ENCODE peak calls at places on chromosomes 6 and 20, in six cellular contexts. One of them, this sample, is unnamed.

GRCh38 chr20:58891076-58891685 is 38.7 kb downstream of the GNAS start:
- DNase-seq in NCI-H2029 treated with DMSO at 0.1 percent for 48 hours: no peak
- DNase-seq in uterus: peak
- DNase-seq in SK-N-SH: peak
- DNase-seq in stimulated activated CD8-positive, alpha-beta memory T cell treated with anti-CD3 and anti-CD28 coated beads, Interleukin-12 subunit alpha, Interleukin-12 subunit beta, amount 100 ng/mL, for 4 hours: peak
- DNase-seq in MM.1S: peak
- DNase-seq in this sample: peak

GRCh38 chr20:6169251-6169650 is 46.4 kb upstream of the FERMT1 start:
- DNase-seq in NCI-H2029 treated with DMSO at 0.1 percent for 48 hours: no peak
- DNase-seq in uterus: no peak
- DNase-seq in SK-N-SH: no peak
- DNase-seq in stimulated activated CD8-positive, alpha-beta memory T cell treated with anti-CD3 and anti-CD28 coated beads, Interleukin-12 subunit alpha, Interleukin-12 subunit beta, amount 100 ng/mL, for 4 hours: no peak
- DNase-seq in MM.1S: peak
- DNase-seq in this sample: no peak

GRCh38 chr6:31139599-31139998 is 733 bp upstream of the PSORS1C2 start:
- DNase-seq in NCI-H2029 treated with DMSO at 0.1 percent for 48 hours: no peak
- DNase-seq in uterus: no peak
- DNase-seq in SK-N-SH: no peak
- DNase-seq in stimulated activated CD8-positive, alpha-beta memory T cell treated with anti-CD3 and anti-CD28 coated beads, Interleukin-12 subunit alpha, Interleukin-12 subunit beta, amount 100 ng/mL, for 4 hours: no peak
- DNase-seq in MM.1S: no peak
- DNase-seq in this sample: no peak

GRCh38 chr6:22436134-22436533 is 133.2 kb upstream of the HDGFL1 start:
- DNase-seq in NCI-H2029 treated with DMSO at 0.1 percent for 48 hours: no peak
- DNase-seq in uterus: no peak
- DNase-seq in SK-N-SH: no peak
- DNase-seq in stimulated activated CD8-positive, alpha-beta memory T cell treated with anti-CD3 and anti-CD28 coated beads, Interleukin-12 subunit alpha, Interleukin-12 subunit beta, amount 100 ng/mL, for 4 hours: no peak
- DNase-seq in MM.1S: no peak
- DNase-seq in this sample: no peak

GRCh38 chr20:63738687-63739128 is 868 bp upstream of the SLC2A4RG start:
- DNase-seq in NCI-H2029 treated with DMSO at 0.1 percent for 48 hours: no peak
- DNase-seq in uterus: peak
- DNase-seq in SK-N-SH: peak
- DNase-seq in stimulated activated CD8-positive, alpha-beta memory T cell treated with anti-CD3 and anti-CD28 coated beads, Interleukin-12 subunit alpha, Interleukin-12 subunit beta, amount 100 ng/mL, for 4 hours: no peak
- DNase-seq in MM.1S: peak
- DNase-seq in this sample: no peak

GRCh38 chr6:33926451-33926850 is 122.6 kb upstream of the MLN start:
- DNase-seq in NCI-H2029 treated with DMSO at 0.1 percent for 48 hours: no peak
- DNase-seq in uterus: no peak
- DNase-seq in SK-N-SH: peak
- DNase-seq in stimulated activated CD8-positive, alpha-beta memory T cell treated with anti-CD3 and anti-CD28 coated beads, Interleukin-12 subunit alpha, Interleukin-12 subunit beta, amount 100 ng/mL, for 4 hours: no peak
- DNase-seq in MM.1S: peak
- DNase-seq in this sample: no peak

GRCh38 chr20:17480696-17481095 is 50.5 kb downstream of the BFSP1 start:
- DNase-seq in NCI-H2029 treated with DMSO at 0.1 percent for 48 hours: no peak
- DNase-seq in uterus: no peak
- DNase-seq in SK-N-SH: no peak
- DNase-seq in stimulated activated CD8-positive, alpha-beta memory T cell treated with anti-CD3 and anti-CD28 coated beads, Interleukin-12 subunit alpha, Interleukin-12 subunit beta, amount 100 ng/mL, for 4 hours: no peak
- DNase-seq in MM.1S: no peak
- DNase-seq in this sample: no peak

GRCh38 chr6:121873595-121873994 is 438.1 kb downstream of the GJA1 start:
- DNase-seq in NCI-H2029 treated with DMSO at 0.1 percent for 48 hours: no peak
- DNase-seq in uterus: no peak
- DNase-seq in SK-N-SH: no peak
- DNase-seq in stimulated activated CD8-positive, alpha-beta memory T cell treated with anti-CD3 and anti-CD28 coated beads, Interleukin-12 subunit alpha, Interleukin-12 subunit beta, amount 100 ng/mL, for 4 hours: no peak
- DNase-seq in MM.1S: no peak
- DNase-seq in this sample: no peak

GRCh38 chr20:34708621-34709043 is 4.5 kb downstream of the TP53INP2 start:
- DNase-seq in NCI-H2029 treated with DMSO at 0.1 percent for 48 hours: no peak
- DNase-seq in uterus: peak
- DNase-seq in SK-N-SH: peak
- DNase-seq in stimulated activated CD8-positive, alpha-beta memory T cell treated with anti-CD3 and anti-CD28 coated beads, Interleukin-12 subunit alpha, Interleukin-12 subunit beta, amount 100 ng/mL, for 4 hours: peak
- DNase-seq in MM.1S: peak
- DNase-seq in this sample: peak

GRCh38 chr6:132298344-132298949 is 102.8 kb downstream of the MOXD1 start:
- DNase-seq in NCI-H2029 treated with DMSO at 0.1 percent for 48 hours: no peak
- DNase-seq in uterus: no peak
- DNase-seq in SK-N-SH: peak
- DNase-seq in stimulated activated CD8-positive, alpha-beta memory T cell treated with anti-CD3 and anti-CD28 coated beads, Interleukin-12 subunit alpha, Interleukin-12 subunit beta, amount 100 ng/mL, for 4 hours: no peak
- DNase-seq in MM.1S: peak
- DNase-seq in this sample: peak

GRCh38 chr20:37095108-37095608 is 639 bp downstream of the RBL1 start:
- DNase-seq in NCI-H2029 treated with DMSO at 0.1 percent for 48 hours: no peak
- DNase-seq in uterus: no peak
- DNase-seq in SK-N-SH: peak
- DNase-seq in stimulated activated CD8-positive, alpha-beta memory T cell treated with anti-CD3 and anti-CD28 coated beads, Interleukin-12 subunit alpha, Interleukin-12 subunit beta, amount 100 ng/mL, for 4 hours: peak
- DNase-seq in MM.1S: peak
- DNase-seq in this sample: peak

GRCh38 chr6:155196891-155197290 is 66.9 kb upstream of the CLDN20 start:
- DNase-seq in NCI-H2029 treated with DMSO at 0.1 percent for 48 hours: no peak
- DNase-seq in uterus: no peak
- DNase-seq in SK-N-SH: no peak
- DNase-seq in stimulated activated CD8-positive, alpha-beta memory T cell treated with anti-CD3 and anti-CD28 coated beads, Interleukin-12 subunit alpha, Interleukin-12 subunit beta, amount 100 ng/mL, for 4 hours: no peak
- DNase-seq in MM.1S: no peak
- DNase-seq in this sample: no peak

GRCh38 chr6:11197175-11197535 is 35.3 kb downstream of the NEDD9 start:
- DNase-seq in NCI-H2029 treated with DMSO at 0.1 percent for 48 hours: no peak
- DNase-seq in uterus: no peak
- DNase-seq in SK-N-SH: no peak
- DNase-seq in stimulated activated CD8-positive, alpha-beta memory T cell treated with anti-CD3 and anti-CD28 coated beads, Interleukin-12 subunit alpha, Interleukin-12 subunit beta, amount 100 ng/mL, for 4 hours: no peak
- DNase-seq in MM.1S: no peak
- DNase-seq in this sample: no peak

GRCh38 chr6:164379786-164380185 is 929.6 kb downstream of the C6orf118 start:
- DNase-seq in NCI-H2029 treated with DMSO at 0.1 percent for 48 hours: no peak
- DNase-seq in uterus: no peak
- DNase-seq in SK-N-SH: no peak
- DNase-seq in stimulated activated CD8-positive, alpha-beta memory T cell treated with anti-CD3 and anti-CD28 coated beads, Interleukin-12 subunit alpha, Interleukin-12 subunit beta, amount 100 ng/mL, for 4 hours: no peak
- DNase-seq in MM.1S: no peak
- DNase-seq in this sample: no peak

GRCh38 chr6:81562169-81562568 is 190.3 kb downstream of the TENT5A start:
- DNase-seq in NCI-H2029 treated with DMSO at 0.1 percent for 48 hours: peak
- DNase-seq in uterus: no peak
- DNase-seq in SK-N-SH: no peak
- DNase-seq in stimulated activated CD8-positive, alpha-beta memory T cell treated with anti-CD3 and anti-CD28 coated beads, Interleukin-12 subunit alpha, Interleukin-12 subunit beta, amount 100 ng/mL, for 4 hours: no peak
- DNase-seq in MM.1S: no peak
- DNase-seq in this sample: peak

GRCh38 chr20:22403860-22404608 is 180.3 kb downstream of the FOXA2 start:
- DNase-seq in NCI-H2029 treated with DMSO at 0.1 percent for 48 hours: peak
- DNase-seq in uterus: no peak
- DNase-seq in SK-N-SH: no peak
- DNase-seq in stimulated activated CD8-positive, alpha-beta memory T cell treated with anti-CD3 and anti-CD28 coated beads, Interleukin-12 subunit alpha, Interleukin-12 subunit beta, amount 100 ng/mL, for 4 hours: no peak
- DNase-seq in MM.1S: peak
- DNase-seq in this sample: peak

GRCh38 chr6:43878823-43879495 is 108.9 kb downstream of the VEGFA start:
- DNase-seq in NCI-H2029 treated with DMSO at 0.1 percent for 48 hours: no peak
- DNase-seq in uterus: peak
- DNase-seq in SK-N-SH: peak
- DNase-seq in stimulated activated CD8-positive, alpha-beta memory T cell treated with anti-CD3 and anti-CD28 coated beads, Interleukin-12 subunit alpha, Interleukin-12 subunit beta, amount 100 ng/mL, for 4 hours: no peak
- DNase-seq in MM.1S: no peak
- DNase-seq in this sample: no peak